ENCODE peak calls at places on chromosome 22, in eight cellular contexts. R is kidney epithelial cell; B is CD8-positive, alpha-beta T cell; X is pancreas; G is H1; U is A549; E is brain microvascular endothelial cell; Z is tibial artery. S is an unnamed sample.

GRCh38 chr22:33922268-33922667 is 2.0 kb upstream of the LARGE1 start:
- DNase-seq in R (no peak), B (no peak), X (peak), G (no peak), U (no peak), E (peak), Z (peak), S (no peak)

GRCh38 chr22:47196881-47197701 is 434.6 kb downstream of the TBC1D22A start:
- DNase-seq in R (no peak), B (no peak), X (no peak), G (no peak), U (no peak), E (no peak), Z (no peak), S (no peak)

GRCh38 chr22:46203590-46203980 is 46.5 kb downstream of the CDPF1 start:
- DNase-seq in R (no peak), B (no peak), X (no peak), G (no peak), U (no peak), E (no peak), Z (no peak), S (no peak)

GRCh38 chr22:26461188-26461810 is 22.3 kb downstream of the HPS4 start:
- DNase-seq in R (no peak), B (no peak), X (peak), G (peak), U (peak), E (peak), Z (peak), S (no peak)

GRCh38 chr22:36330655-36331305 is 57.0 kb downstream of the MYH9 start:
- DNase-seq in R (no peak), B (no peak), X (no peak), G (no peak), U (no peak), E (peak), Z (peak), S (no peak)

GRCh38 chr22:45544588-45545170 is 42.0 kb downstream of the FBLN1 start:
- DNase-seq in R (no peak), B (no peak), X (no peak), G (no peak), U (no peak), E (no peak), Z (no peak), S (no peak)

GRCh38 chr22:49108636-49109315 is 718.9 kb downstream of the BRD1 start:
- DNase-seq in R (no peak), B (no peak), X (no peak), G (no peak), U (no peak), E (no peak), Z (no peak), S (no peak)

GRCh38 chr22:23212061-23213030 is 32.0 kb downstream of the BCR start:
- DNase-seq in R (no peak), B (no peak), X (no peak), G (no peak), U (no peak), E (no peak), Z (no peak), S (no peak)

GRCh38 chr22:48042621-48043395 is 1280.4 kb downstream of the TBC1D22A start:
- DNase-seq in R (no peak), B (no peak), X (no peak), G (no peak), U (no peak), E (no peak), Z (no peak), S (no peak)

GRCh38 chr22:36379593-36380361 is 8.0 kb downstream of the MYH9 start:
- DNase-seq in R (no peak), B (no peak), X (no peak), G (no peak), U (no peak), E (no peak), Z (peak), S (no peak)

GRCh38 chr22:25492950-25493790 is 71.3 kb upstream of the GRK3 start:
- DNase-seq in R (no peak), B (no peak), X (peak), G (no peak), U (no peak), E (no peak), Z (no peak), S (no peak)

GRCh38 chr22:39173787-39174497 is 21.5 kb upstream of the CBX7 start:
- DNase-seq in R (no peak), B (peak), X (no peak), G (no peak), U (no peak), E (no peak), Z (peak), S (no peak)

GRCh38 chr22:46355369-46355995 is 20.0 kb downstream of the TRMU start:
- DNase-seq in R (no peak), B (peak), X (peak), G (peak), U (peak), E (peak), Z (no peak), S (no peak)

GRCh38 chr22:35629406-35630234 is 12.5 kb upstream of the MB start:
- DNase-seq in R (peak), B (no peak), X (peak), G (no peak), U (peak), E (peak), Z (peak), S (peak)

GRCh38 chr22:46196268-46196667 is 45.9 kb downstream of the PPARA start:
- DNase-seq in R (no peak), B (no peak), X (no peak), G (no peak), U (no peak), E (no peak), Z (no peak), S (no peak)

GRCh38 chr22:26751217-26751616 is 93.8 kb downstream of the MIAT start:
- DNase-seq in R (peak), B (no peak), X (no peak), G (peak), U (peak), E (no peak), Z (no peak), S (no peak)

DNA sequence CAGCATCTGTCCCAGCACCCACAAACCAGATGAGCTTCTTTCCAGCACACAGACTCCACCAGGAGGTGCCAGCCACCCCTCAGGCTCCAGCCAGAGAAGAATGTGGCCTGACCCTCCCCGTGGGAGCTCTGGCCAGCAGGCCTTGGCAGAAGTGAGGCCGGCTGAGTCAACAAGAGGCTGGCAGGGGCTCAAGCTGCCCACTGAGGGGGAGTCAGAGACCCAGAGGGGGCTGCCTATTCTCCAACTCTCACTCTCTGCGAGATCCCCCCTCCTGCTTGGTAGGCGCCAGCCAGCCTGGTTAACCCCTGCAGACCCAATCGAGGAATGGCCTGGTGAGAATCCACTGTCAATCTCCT is 10.6 kb upstream of the CDC42EP1 start:
- DNase-seq in R (no peak), B (no peak), X (peak), G (no peak), U (no peak), E (no peak), Z (peak), S (no peak)
- TF ChIP-seq CTCF in R (peak), B (no peak), X (no peak), G (no peak), U (no peak), E (peak), Z (peak), S (peak)

DNA sequence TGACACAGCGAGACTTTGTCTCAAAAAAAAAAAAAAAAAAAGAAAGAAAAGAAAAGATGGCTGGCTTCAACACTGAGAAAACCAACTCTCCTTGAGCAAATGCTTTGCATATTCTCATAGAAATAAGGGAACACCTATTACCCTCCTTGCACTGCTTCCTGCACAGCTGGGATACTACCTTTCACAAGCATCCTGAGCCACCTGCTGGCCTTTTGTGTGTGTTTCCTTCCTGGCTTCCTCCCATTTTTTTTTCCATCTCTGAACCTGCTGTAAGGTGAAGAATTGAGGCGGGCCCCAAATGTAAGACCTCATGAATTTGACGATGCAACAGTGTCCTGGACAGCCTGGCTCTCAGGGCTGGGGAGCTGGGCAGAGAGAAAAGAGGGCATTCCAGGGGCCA is 1.9 kb upstream of the RFPL3 start:
- DNase-seq in R (no peak), B (no peak), X (no peak), G (no peak), U (no peak), E (no peak), Z (no peak), S (no peak)
- TF ChIP-seq CTCF in R (peak), B (no peak), X (no peak), G (no peak), U (no peak), E (peak), Z (no peak), S (no peak)

DNA sequence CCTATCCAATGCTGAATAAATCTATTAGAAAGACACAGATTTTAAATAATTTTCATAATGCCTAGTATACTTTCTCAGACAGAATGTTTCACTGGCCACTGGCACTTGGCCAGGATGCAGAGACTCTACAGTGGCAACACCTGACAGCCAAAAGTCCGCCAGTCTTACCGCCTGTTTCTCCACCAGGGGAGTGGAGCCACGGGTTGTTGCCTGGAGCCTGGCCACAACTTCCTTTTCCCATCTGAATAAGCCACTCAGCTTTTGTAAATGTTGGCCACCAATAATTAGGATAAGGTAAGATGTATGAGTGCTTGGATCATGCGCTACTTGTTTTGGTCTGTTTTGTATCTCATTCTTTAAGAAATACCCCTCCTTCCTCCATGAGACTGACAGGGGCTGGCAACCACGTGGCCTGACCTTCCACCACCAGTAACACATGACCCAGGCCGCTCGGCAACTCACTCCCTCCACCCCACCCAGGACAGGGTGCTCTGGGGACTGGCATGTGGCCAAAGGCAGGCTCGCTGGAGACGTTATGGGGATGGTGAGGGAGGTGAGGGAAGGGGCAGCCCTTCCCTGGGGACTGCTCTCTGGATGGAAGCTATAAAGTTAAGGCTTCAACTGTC is 93.0 kb upstream of the BID start:
- DNase-seq in R (no peak), B (no peak), X (no peak), G (no peak), U (no peak), E (no peak), Z (peak), S (no peak)
- TF ChIP-seq CTCF in R (no peak), B (no peak), X (no peak), G (no peak), U (no peak), E (peak), Z (peak), S (no peak)

DNA sequence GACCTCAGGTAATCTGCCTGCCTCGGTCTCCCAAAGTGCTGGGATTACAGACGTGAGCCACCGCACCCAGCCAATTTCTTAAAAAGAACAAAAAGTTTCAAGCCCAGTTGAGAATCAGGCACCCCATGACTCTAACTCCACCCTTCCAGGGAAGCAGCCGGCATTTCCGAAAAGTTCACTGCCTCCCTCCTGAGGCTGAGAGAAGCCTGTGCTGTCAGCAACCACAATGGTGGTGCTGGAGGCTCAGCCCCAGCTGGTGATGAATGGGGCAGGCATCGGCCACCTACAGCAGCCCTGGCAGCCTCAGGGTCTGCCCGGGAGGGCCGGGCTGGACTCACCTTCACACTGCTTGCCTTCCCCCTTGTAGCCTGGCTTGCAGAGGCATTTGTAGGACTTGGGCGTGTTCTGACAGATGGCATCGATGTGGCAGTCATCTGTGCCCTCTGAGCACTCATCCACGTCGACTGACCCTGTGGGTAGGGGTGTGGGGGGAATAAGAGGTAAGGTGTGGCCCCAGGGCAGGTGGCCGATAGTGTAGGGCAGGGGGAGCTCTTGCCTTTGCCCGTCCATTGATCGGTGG is 4.3 kb downstream of the SCUBE1 start:
- DNase-seq in R (no peak), B (no peak), X (no peak), G (no peak), U (no peak), E (no peak), Z (no peak), S (no peak)
- TF ChIP-seq CTCF in R (no peak), B (no peak), X (no peak), G (no peak), U (no peak), E (no peak), Z (no peak), S (no peak)

DNA sequence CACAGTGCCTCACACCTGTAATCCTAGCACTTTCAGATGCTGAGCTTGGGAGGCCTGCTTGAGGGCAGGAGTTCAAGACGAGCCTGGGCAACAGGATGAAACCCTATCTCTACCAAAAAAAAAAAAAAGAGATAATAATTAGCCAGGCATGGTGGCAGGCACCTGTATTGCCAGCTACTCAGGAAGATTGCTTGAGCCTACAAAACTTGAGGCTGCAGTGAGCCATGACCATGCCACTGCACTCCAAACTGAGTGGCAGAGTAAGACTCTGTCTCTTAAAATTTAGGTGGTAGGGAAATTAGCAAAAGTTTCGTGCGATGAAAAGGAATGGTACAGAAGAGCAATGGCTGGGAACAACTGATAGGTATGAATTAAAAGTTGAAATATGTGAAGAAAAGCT is 18.0 kb downstream of the ST13 start:
- DNase-seq in R (no peak), B (no peak), X (no peak), G (no peak), U (no peak), E (no peak), Z (no peak), S (no peak)
- TF ChIP-seq CTCF in R (no peak), B (no peak), X (no peak), G (no peak), U (no peak), E (no peak), Z (no peak), S (no peak)

GRCh38 chr22:19891350-19892248 is 36.9 kb upstream of the GNB1L start:
- DNase-seq in R (peak), B (peak), X (no peak), G (no peak), U (no peak), E (peak), Z (no peak), S (no peak)
- TF ChIP-seq CTCF in R (no peak), B (no peak), X (no peak), G (no peak), U (no peak), E (peak), Z (no peak), S (no peak)

GRCh38 chr22:32828150-32828549 is 26.6 kb downstream of the TIMP3 start:
- DNase-seq in R (no peak), B (no peak), X (no peak), G (no peak), U (no peak), E (no peak), Z (no peak), S (no peak)
- TF ChIP-seq CTCF in R (no peak), B (no peak), X (no peak), G (no peak), U (no peak), E (peak), Z (no peak), S (no peak)